ENCODE peak calls at places on chromosomes 13 and 19, in nine cellular contexts. One of them, this sample, is unnamed.

GRCh38 chr19:2552859-2553258 is 76.9 kb downstream of the GADD45B start:
- DNase-seq in skeletal muscle cell: no peak
- DNase-seq in MM.1S: peak
- DNase-seq in thoracic aorta: no peak
- DNase-seq in cardiac fibroblast: peak
- DNase-seq in amniotic stem cell: no peak
- DNase-seq in heart right ventricle: no peak
- DNase-seq in hippocampal formation: no peak
- DNase-seq in activated T-helper 1 cell treated with anti-CD3 and anti-CD28 coated beads, Interleukin-12 subunit alpha, Interleukin-12 subunit beta, Interleukin-2, Interleukin-4 antibody, amounts not matched to agents 30 ng/mL and 10 ng/mL and 1 ng/mL, durations not matched to agents 14 hours and 24 hours and 36 hours: peak
- DNase-seq in this sample: no peak

GRCh38 chr19:42634409-42635232 is 39.9 kb upstream of the CEACAM8 start:
- DNase-seq in heart right ventricle: no peak
- DNase-seq in amniotic stem cell: peak
- DNase-seq in MM.1S: peak
- DNase-seq in hippocampal formation: no peak
- DNase-seq in cardiac fibroblast: peak
- DNase-seq in skeletal muscle cell: no peak
- DNase-seq in thoracic aorta: no peak
- DNase-seq in activated T-helper 1 cell treated with anti-CD3 and anti-CD28 coated beads, Interleukin-12 subunit alpha, Interleukin-12 subunit beta, Interleukin-2, Interleukin-4 antibody, amounts not matched to agents 30 ng/mL and 10 ng/mL and 1 ng/mL, durations not matched to agents 14 hours and 24 hours and 36 hours: peak
- DNase-seq in this sample: no peak

GRCh38 chr19:10286803-10287737 is at the start of gene ICAM4:
- DNase-seq in thoracic aorta: no peak
- DNase-seq in heart right ventricle: peak
- DNase-seq in cardiac fibroblast: peak
- DNase-seq in MM.1S: no peak
- DNase-seq in amniotic stem cell: no peak
- DNase-seq in activated T-helper 1 cell treated with anti-CD3 and anti-CD28 coated beads, Interleukin-12 subunit alpha, Interleukin-12 subunit beta, Interleukin-2, Interleukin-4 antibody, amounts not matched to agents 30 ng/mL and 10 ng/mL and 1 ng/mL, durations not matched to agents 14 hours and 24 hours and 36 hours: peak
- DNase-seq in skeletal muscle cell: no peak
- DNase-seq in hippocampal formation: no peak
- DNase-seq in this sample: no peak

GRCh38 chr19:33508941-33509614 is 12.5 kb downstream of the PEPD start:
- DNase-seq in MM.1S: no peak
- DNase-seq in heart right ventricle: no peak
- DNase-seq in amniotic stem cell: no peak
- DNase-seq in hippocampal formation: no peak
- DNase-seq in cardiac fibroblast: peak
- DNase-seq in skeletal muscle cell: no peak
- DNase-seq in thoracic aorta: no peak
- DNase-seq in activated T-helper 1 cell treated with anti-CD3 and anti-CD28 coated beads, Interleukin-12 subunit alpha, Interleukin-12 subunit beta, Interleukin-2, Interleukin-4 antibody, amounts not matched to agents 30 ng/mL and 10 ng/mL and 1 ng/mL, durations not matched to agents 14 hours and 24 hours and 36 hours: no peak
- DNase-seq in this sample: no peak

GRCh38 chr13:88643233-88643632 is 972.1 kb downstream of the SLITRK5 start:
- DNase-seq in heart right ventricle: no peak
- DNase-seq in thoracic aorta: no peak
- DNase-seq in activated T-helper 1 cell treated with anti-CD3 and anti-CD28 coated beads, Interleukin-12 subunit alpha, Interleukin-12 subunit beta, Interleukin-2, Interleukin-4 antibody, amounts not matched to agents 30 ng/mL and 10 ng/mL and 1 ng/mL, durations not matched to agents 14 hours and 24 hours and 36 hours: no peak
- DNase-seq in MM.1S: no peak
- DNase-seq in amniotic stem cell: no peak
- DNase-seq in skeletal muscle cell: no peak
- DNase-seq in cardiac fibroblast: no peak
- DNase-seq in hippocampal formation: no peak
- DNase-seq in this sample: no peak

GRCh38 chr19:17565611-17566010 is 10.2 kb downstream of the COLGALT1 start:
- DNase-seq in cardiac fibroblast: no peak
- DNase-seq in heart right ventricle: no peak
- DNase-seq in MM.1S: no peak
- DNase-seq in thoracic aorta: no peak
- DNase-seq in skeletal muscle cell: no peak
- DNase-seq in activated T-helper 1 cell treated with anti-CD3 and anti-CD28 coated beads, Interleukin-12 subunit alpha, Interleukin-12 subunit beta, Interleukin-2, Interleukin-4 antibody, amounts not matched to agents 30 ng/mL and 10 ng/mL and 1 ng/mL, durations not matched to agents 14 hours and 24 hours and 36 hours: no peak
- DNase-seq in amniotic stem cell: no peak
- DNase-seq in hippocampal formation: no peak
- DNase-seq in this sample: no peak

GRCh38 chr19:40089462-40089861 is 1.3 kb downstream of the ZNF780A start:
- DNase-seq in hippocampal formation: no peak
- DNase-seq in activated T-helper 1 cell treated with anti-CD3 and anti-CD28 coated beads, Interleukin-12 subunit alpha, Interleukin-12 subunit beta, Interleukin-2, Interleukin-4 antibody, amounts not matched to agents 30 ng/mL and 10 ng/mL and 1 ng/mL, durations not matched to agents 14 hours and 24 hours and 36 hours: no peak
- DNase-seq in heart right ventricle: no peak
- DNase-seq in cardiac fibroblast: peak
- DNase-seq in thoracic aorta: no peak
- DNase-seq in skeletal muscle cell: no peak
- DNase-seq in amniotic stem cell: no peak
- DNase-seq in MM.1S: no peak
- DNase-seq in this sample: no peak

GRCh38 chr13:97141564-97142005 is 80.5 kb upstream of the MBNL2 start:
- DNase-seq in cardiac fibroblast: peak
- DNase-seq in heart right ventricle: no peak
- DNase-seq in skeletal muscle cell: peak
- DNase-seq in amniotic stem cell: peak
- DNase-seq in activated T-helper 1 cell treated with anti-CD3 and anti-CD28 coated beads, Interleukin-12 subunit alpha, Interleukin-12 subunit beta, Interleukin-2, Interleukin-4 antibody, amounts not matched to agents 30 ng/mL and 10 ng/mL and 1 ng/mL, durations not matched to agents 14 hours and 24 hours and 36 hours: no peak
- DNase-seq in thoracic aorta: no peak
- DNase-seq in MM.1S: no peak
- DNase-seq in hippocampal formation: no peak
- DNase-seq in this sample: peak

GRCh38 chr19:6723108-6723618 is 2.7 kb upstream of the C3 start:
- DNase-seq in amniotic stem cell: no peak
- DNase-seq in activated T-helper 1 cell treated with anti-CD3 and anti-CD28 coated beads, Interleukin-12 subunit alpha, Interleukin-12 subunit beta, Interleukin-2, Interleukin-4 antibody, amounts not matched to agents 30 ng/mL and 10 ng/mL and 1 ng/mL, durations not matched to agents 14 hours and 24 hours and 36 hours: no peak
- DNase-seq in MM.1S: no peak
- DNase-seq in thoracic aorta: no peak
- DNase-seq in hippocampal formation: peak
- DNase-seq in cardiac fibroblast: peak
- DNase-seq in heart right ventricle: no peak
- DNase-seq in skeletal muscle cell: no peak
- DNase-seq in this sample: no peak

GRCh38 chr19:17633700-17634099 is 54.5 kb downstream of the UNC13A start:
- DNase-seq in hippocampal formation: no peak
- DNase-seq in thoracic aorta: no peak
- DNase-seq in skeletal muscle cell: no peak
- DNase-seq in cardiac fibroblast: no peak
- DNase-seq in amniotic stem cell: no peak
- DNase-seq in MM.1S: no peak
- DNase-seq in activated T-helper 1 cell treated with anti-CD3 and anti-CD28 coated beads, Interleukin-12 subunit alpha, Interleukin-12 subunit beta, Interleukin-2, Interleukin-4 antibody, amounts not matched to agents 30 ng/mL and 10 ng/mL and 1 ng/mL, durations not matched to agents 14 hours and 24 hours and 36 hours: no peak
- DNase-seq in heart right ventricle: no peak
- DNase-seq in this sample: no peak

GRCh38 chr19:17076539-17076919 is 952 bp downstream of the MYO9B start:
- DNase-seq in heart right ventricle: no peak
- DNase-seq in amniotic stem cell: no peak
- DNase-seq in MM.1S: no peak
- DNase-seq in cardiac fibroblast: no peak
- DNase-seq in skeletal muscle cell: no peak
- DNase-seq in thoracic aorta: no peak
- DNase-seq in activated T-helper 1 cell treated with anti-CD3 and anti-CD28 coated beads, Interleukin-12 subunit alpha, Interleukin-12 subunit beta, Interleukin-2, Interleukin-4 antibody, amounts not matched to agents 30 ng/mL and 10 ng/mL and 1 ng/mL, durations not matched to agents 14 hours and 24 hours and 36 hours: no peak
- DNase-seq in hippocampal formation: no peak
- DNase-seq in this sample: peak

GRCh38 chr19:58037927-58038687 is 4.3 kb downstream of the ZSCAN1 start:
- DNase-seq in skeletal muscle cell: no peak
- DNase-seq in heart right ventricle: peak
- DNase-seq in thoracic aorta: no peak
- DNase-seq in amniotic stem cell: no peak
- DNase-seq in activated T-helper 1 cell treated with anti-CD3 and anti-CD28 coated beads, Interleukin-12 subunit alpha, Interleukin-12 subunit beta, Interleukin-2, Interleukin-4 antibody, amounts not matched to agents 30 ng/mL and 10 ng/mL and 1 ng/mL, durations not matched to agents 14 hours and 24 hours and 36 hours: no peak
- DNase-seq in hippocampal formation: no peak
- DNase-seq in cardiac fibroblast: no peak
- DNase-seq in MM.1S: no peak
- DNase-seq in this sample: peak

GRCh38 chr19:4976412-4977298 is 7.7 kb downstream of the KDM4B start:
- DNase-seq in skeletal muscle cell: peak
- DNase-seq in MM.1S: no peak
- DNase-seq in amniotic stem cell: no peak
- DNase-seq in activated T-helper 1 cell treated with anti-CD3 and anti-CD28 coated beads, Interleukin-12 subunit alpha, Interleukin-12 subunit beta, Interleukin-2, Interleukin-4 antibody, amounts not matched to agents 30 ng/mL and 10 ng/mL and 1 ng/mL, durations not matched to agents 14 hours and 24 hours and 36 hours: no peak
- DNase-seq in thoracic aorta: peak
- DNase-seq in cardiac fibroblast: peak
- DNase-seq in heart right ventricle: peak
- DNase-seq in hippocampal formation: peak
- DNase-seq in this sample: peak

GRCh38 chr19:33298146-33298911 is 4.0 kb downstream of the CEBPA start:
- DNase-seq in skeletal muscle cell: no peak
- DNase-seq in thoracic aorta: no peak
- DNase-seq in hippocampal formation: peak
- DNase-seq in MM.1S: no peak
- DNase-seq in heart right ventricle: no peak
- DNase-seq in activated T-helper 1 cell treated with anti-CD3 and anti-CD28 coated beads, Interleukin-12 subunit alpha, Interleukin-12 subunit beta, Interleukin-2, Interleukin-4 antibody, amounts not matched to agents 30 ng/mL and 10 ng/mL and 1 ng/mL, durations not matched to agents 14 hours and 24 hours and 36 hours: no peak
- DNase-seq in cardiac fibroblast: no peak
- DNase-seq in amniotic stem cell: no peak
- DNase-seq in this sample: peak

GRCh38 chr19:42816901-42817300 is 51.4 kb upstream of the PSG8 start:
- DNase-seq in MM.1S: no peak
- DNase-seq in thoracic aorta: no peak
- DNase-seq in heart right ventricle: no peak
- DNase-seq in cardiac fibroblast: peak
- DNase-seq in skeletal muscle cell: no peak
- DNase-seq in amniotic stem cell: no peak
- DNase-seq in hippocampal formation: no peak
- DNase-seq in activated T-helper 1 cell treated with anti-CD3 and anti-CD28 coated beads, Interleukin-12 subunit alpha, Interleukin-12 subunit beta, Interleukin-2, Interleukin-4 antibody, amounts not matched to agents 30 ng/mL and 10 ng/mL and 1 ng/mL, durations not matched to agents 14 hours and 24 hours and 36 hours: no peak
- DNase-seq in this sample: no peak

GRCh38 chr19:1676351-1677266 is 24.2 kb upstream of the TCF3 start:
- DNase-seq in activated T-helper 1 cell treated with anti-CD3 and anti-CD28 coated beads, Interleukin-12 subunit alpha, Interleukin-12 subunit beta, Interleukin-2, Interleukin-4 antibody, amounts not matched to agents 30 ng/mL and 10 ng/mL and 1 ng/mL, durations not matched to agents 14 hours and 24 hours and 36 hours: no peak
- DNase-seq in skeletal muscle cell: no peak
- DNase-seq in amniotic stem cell: no peak
- DNase-seq in thoracic aorta: no peak
- DNase-seq in cardiac fibroblast: no peak
- DNase-seq in heart right ventricle: no peak
- DNase-seq in MM.1S: no peak
- DNase-seq in hippocampal formation: no peak
- DNase-seq in this sample: no peak

GRCh38 chr13:76641056-76641455 is 245.1 kb downstream of the KCTD12 start:
- DNase-seq in cardiac fibroblast: no peak
- DNase-seq in amniotic stem cell: peak
- DNase-seq in activated T-helper 1 cell treated with anti-CD3 and anti-CD28 coated beads, Interleukin-12 subunit alpha, Interleukin-12 subunit beta, Interleukin-2, Interleukin-4 antibody, amounts not matched to agents 30 ng/mL and 10 ng/mL and 1 ng/mL, durations not matched to agents 14 hours and 24 hours and 36 hours: no peak
- DNase-seq in skeletal muscle cell: no peak
- DNase-seq in hippocampal formation: no peak
- DNase-seq in thoracic aorta: no peak
- DNase-seq in MM.1S: no peak
- DNase-seq in heart right ventricle: no peak
- DNase-seq in this sample: no peak

GRCh38 chr13:42959615-42960014 is 32.4 kb downstream of the EPSTI1 start:
- DNase-seq in hippocampal formation: no peak
- DNase-seq in amniotic stem cell: no peak
- DNase-seq in thoracic aorta: no peak
- DNase-seq in skeletal muscle cell: no peak
- DNase-seq in cardiac fibroblast: no peak
- DNase-seq in activated T-helper 1 cell treated with anti-CD3 and anti-CD28 coated beads, Interleukin-12 subunit alpha, Interleukin-12 subunit beta, Interleukin-2, Interleukin-4 antibody, amounts not matched to agents 30 ng/mL and 10 ng/mL and 1 ng/mL, durations not matched to agents 14 hours and 24 hours and 36 hours: no peak
- DNase-seq in heart right ventricle: no peak
- DNase-seq in MM.1S: no peak
- DNase-seq in this sample: no peak

GRCh38 chr19:30136591-30136990 is 194.6 kb downstream of the URI1 start:
- DNase-seq in thoracic aorta: no peak
- DNase-seq in cardiac fibroblast: no peak
- DNase-seq in activated T-helper 1 cell treated with anti-CD3 and anti-CD28 coated beads, Interleukin-12 subunit alpha, Interleukin-12 subunit beta, Interleukin-2, Interleukin-4 antibody, amounts not matched to agents 30 ng/mL and 10 ng/mL and 1 ng/mL, durations not matched to agents 14 hours and 24 hours and 36 hours: no peak
- DNase-seq in skeletal muscle cell: no peak
- DNase-seq in heart right ventricle: no peak
- DNase-seq in amniotic stem cell: no peak
- DNase-seq in MM.1S: no peak
- DNase-seq in hippocampal formation: no peak
- DNase-seq in this sample: no peak

GRCh38 chr19:7871530-7872305 is 2.5 kb downstream of the PRR36 start:
- DNase-seq in MM.1S: no peak
- DNase-seq in skeletal muscle cell: peak
- DNase-seq in amniotic stem cell: peak
- DNase-seq in cardiac fibroblast: peak
- DNase-seq in thoracic aorta: peak
- DNase-seq in heart right ventricle: peak
- DNase-seq in activated T-helper 1 cell treated with anti-CD3 and anti-CD28 coated beads, Interleukin-12 subunit alpha, Interleukin-12 subunit beta, Interleukin-2, Interleukin-4 antibody, amounts not matched to agents 30 ng/mL and 10 ng/mL and 1 ng/mL, durations not matched to agents 14 hours and 24 hours and 36 hours: peak
- DNase-seq in hippocampal formation: peak
- DNase-seq in this sample: peak

GRCh38 chr19:33684550-33685303 is 63.0 kb downstream of the CHST8 start:
- DNase-seq in hippocampal formation: no peak
- DNase-seq in amniotic stem cell: no peak
- DNase-seq in thoracic aorta: no peak
- DNase-seq in activated T-helper 1 cell treated with anti-CD3 and anti-CD28 coated beads, Interleukin-12 subunit alpha, Interleukin-12 subunit beta, Interleukin-2, Interleukin-4 antibody, amounts not matched to agents 30 ng/mL and 10 ng/mL and 1 ng/mL, durations not matched to agents 14 hours and 24 hours and 36 hours: no peak
- DNase-seq in cardiac fibroblast: peak
- DNase-seq in MM.1S: no peak
- DNase-seq in skeletal muscle cell: no peak
- DNase-seq in heart right ventricle: no peak
- DNase-seq in this sample: no peak

GRCh38 chr19:4671182-4671851 is 1.2 kb upstream of the MYDGF start:
- DNase-seq in heart right ventricle: no peak
- DNase-seq in thoracic aorta: no peak
- DNase-seq in cardiac fibroblast: no peak
- DNase-seq in skeletal muscle cell: no peak
- DNase-seq in amniotic stem cell: no peak
- DNase-seq in MM.1S: no peak
- DNase-seq in activated T-helper 1 cell treated with anti-CD3 and anti-CD28 coated beads, Interleukin-12 subunit alpha, Interleukin-12 subunit beta, Interleukin-2, Interleukin-4 antibody, amounts not matched to agents 30 ng/mL and 10 ng/mL and 1 ng/mL, durations not matched to agents 14 hours and 24 hours and 36 hours: no peak
- DNase-seq in hippocampal formation: no peak
- DNase-seq in this sample: no peak

GRCh38 chr19:42199440-42200115 is 17.9 kb downstream of the DEDD2 start:
- DNase-seq in thoracic aorta: no peak
- DNase-seq in hippocampal formation: no peak
- DNase-seq in skeletal muscle cell: no peak
- DNase-seq in amniotic stem cell: no peak
- DNase-seq in activated T-helper 1 cell treated with anti-CD3 and anti-CD28 coated beads, Interleukin-12 subunit alpha, Interleukin-12 subunit beta, Interleukin-2, Interleukin-4 antibody, amounts not matched to agents 30 ng/mL and 10 ng/mL and 1 ng/mL, durations not matched to agents 14 hours and 24 hours and 36 hours: peak
- DNase-seq in cardiac fibroblast: no peak
- DNase-seq in MM.1S: peak
- DNase-seq in heart right ventricle: peak
- DNase-seq in this sample: no peak

GRCh38 chr13:53854321-53854720 is 825.7 kb downstream of the OLFM4 start:
- DNase-seq in amniotic stem cell: no peak
- DNase-seq in thoracic aorta: no peak
- DNase-seq in activated T-helper 1 cell treated with anti-CD3 and anti-CD28 coated beads, Interleukin-12 subunit alpha, Interleukin-12 subunit beta, Interleukin-2, Interleukin-4 antibody, amounts not matched to agents 30 ng/mL and 10 ng/mL and 1 ng/mL, durations not matched to agents 14 hours and 24 hours and 36 hours: no peak
- DNase-seq in cardiac fibroblast: no peak
- DNase-seq in skeletal muscle cell: no peak
- DNase-seq in MM.1S: no peak
- DNase-seq in hippocampal formation: no peak
- DNase-seq in heart right ventricle: no peak
- DNase-seq in this sample: no peak

GRCh38 chr13:32951580-32951979 is 64.6 kb upstream of the KL start:
- DNase-seq in thoracic aorta: no peak
- DNase-seq in amniotic stem cell: no peak
- DNase-seq in cardiac fibroblast: no peak
- DNase-seq in hippocampal formation: no peak
- DNase-seq in heart right ventricle: no peak
- DNase-seq in activated T-helper 1 cell treated with anti-CD3 and anti-CD28 coated beads, Interleukin-12 subunit alpha, Interleukin-12 subunit beta, Interleukin-2, Interleukin-4 antibody, amounts not matched to agents 30 ng/mL and 10 ng/mL and 1 ng/mL, durations not matched to agents 14 hours and 24 hours and 36 hours: no peak
- DNase-seq in MM.1S: no peak
- DNase-seq in skeletal muscle cell: no peak
- DNase-seq in this sample: no peak

GRCh38 chr19:20278342-20278741 is 111.3 kb downstream of the ZNF486 start:
- DNase-seq in activated T-helper 1 cell treated with anti-CD3 and anti-CD28 coated beads, Interleukin-12 subunit alpha, Interleukin-12 subunit beta, Interleukin-2, Interleukin-4 antibody, amounts not matched to agents 30 ng/mL and 10 ng/mL and 1 ng/mL, durations not matched to agents 14 hours and 24 hours and 36 hours: no peak
- DNase-seq in skeletal muscle cell: no peak
- DNase-seq in thoracic aorta: no peak
- DNase-seq in cardiac fibroblast: peak
- DNase-seq in MM.1S: no peak
- DNase-seq in hippocampal formation: no peak
- DNase-seq in amniotic stem cell: no peak
- DNase-seq in heart right ventricle: no peak
- DNase-seq in this sample: no peak

GRCh38 chr19:31139871-31140505 is 209.2 kb downstream of the TSHZ3 start:
- DNase-seq in thoracic aorta: no peak
- DNase-seq in skeletal muscle cell: peak
- DNase-seq in amniotic stem cell: peak
- DNase-seq in heart right ventricle: no peak
- DNase-seq in hippocampal formation: no peak
- DNase-seq in MM.1S: no peak
- DNase-seq in cardiac fibroblast: peak
- DNase-seq in activated T-helper 1 cell treated with anti-CD3 and anti-CD28 coated beads, Interleukin-12 subunit alpha, Interleukin-12 subunit beta, Interleukin-2, Interleukin-4 antibody, amounts not matched to agents 30 ng/mL and 10 ng/mL and 1 ng/mL, durations not matched to agents 14 hours and 24 hours and 36 hours: no peak
- DNase-seq in this sample: no peak

GRCh38 chr19:54439174-54439851 is 9.7 kb upstream of the LENG8 start:
- DNase-seq in cardiac fibroblast: peak
- DNase-seq in thoracic aorta: no peak
- DNase-seq in amniotic stem cell: no peak
- DNase-seq in hippocampal formation: peak
- DNase-seq in heart right ventricle: no peak
- DNase-seq in MM.1S: no peak
- DNase-seq in activated T-helper 1 cell treated with anti-CD3 and anti-CD28 coated beads, Interleukin-12 subunit alpha, Interleukin-12 subunit beta, Interleukin-2, Interleukin-4 antibody, amounts not matched to agents 30 ng/mL and 10 ng/mL and 1 ng/mL, durations not matched to agents 14 hours and 24 hours and 36 hours: no peak
- DNase-seq in skeletal muscle cell: no peak
- DNase-seq in this sample: peak

GRCh38 chr13:32938907-32939306 is 77.3 kb upstream of the KL start:
- DNase-seq in hippocampal formation: no peak
- DNase-seq in amniotic stem cell: no peak
- DNase-seq in activated T-helper 1 cell treated with anti-CD3 and anti-CD28 coated beads, Interleukin-12 subunit alpha, Interleukin-12 subunit beta, Interleukin-2, Interleukin-4 antibody, amounts not matched to agents 30 ng/mL and 10 ng/mL and 1 ng/mL, durations not matched to agents 14 hours and 24 hours and 36 hours: no peak
- DNase-seq in heart right ventricle: no peak
- DNase-seq in thoracic aorta: no peak
- DNase-seq in MM.1S: no peak
- DNase-seq in cardiac fibroblast: peak
- DNase-seq in skeletal muscle cell: peak
- DNase-seq in this sample: no peak

GRCh38 chr13:31846984-31847752 is 107.8 kb downstream of the RXFP2 start:
- DNase-seq in amniotic stem cell: no peak
- DNase-seq in hippocampal formation: no peak
- DNase-seq in thoracic aorta: no peak
- DNase-seq in activated T-helper 1 cell treated with anti-CD3 and anti-CD28 coated beads, Interleukin-12 subunit alpha, Interleukin-12 subunit beta, Interleukin-2, Interleukin-4 antibody, amounts not matched to agents 30 ng/mL and 10 ng/mL and 1 ng/mL, durations not matched to agents 14 hours and 24 hours and 36 hours: no peak
- DNase-seq in skeletal muscle cell: no peak
- DNase-seq in MM.1S: no peak
- DNase-seq in cardiac fibroblast: peak
- DNase-seq in heart right ventricle: no peak
- DNase-seq in this sample: no peak